ENCODE peak calls at places on chromosomes 2 and 18, in ten cellular contexts. A is mammary epithelial cell; M is psoas muscle; Z is NT2/D1; Q is fibroblast of the aortic adventitia; K is HT-29; I is NCI-H774; W is DND-41; D is GM10248; L is CD8-positive, alpha-beta T cell. Y is an unnamed sample.

GRCh38 chr2:57760448-57760847 is 286.2 kb upstream of the VRK2 start:
- DNase-seq in A (no peak), M (no peak), Z (no peak), Q (no peak), K (no peak), I (no peak), W (no peak), D (peak; percentile 40), L (no peak), Y (no peak)

GRCh38 chr2:176188218-176188968 is at the start of gene HOXD1:
- DNase-seq in A (no peak), M (no peak), Z (no peak), Q (no peak), K (peak; percentile 7), I (peak; percentile 75), W (no peak), D (peak; percentile 49), L (no peak), Y (no peak)

GRCh38 chr2:239814136-239814916 is 210.8 kb downstream of the NDUFA10 start:
- DNase-seq in A (no peak), M (no peak), Z (no peak), Q (peak; percentile 28), K (no peak), I (peak; percentile 18), W (no peak), D (no peak), L (no peak), Y (no peak)

GRCh38 chr2:73907840-73908452 is 15.1 kb downstream of the ACTG2 start:
- DNase-seq in A (peak; percentile 31), M (no peak), Z (peak; percentile 30), Q (peak; percentile 18), K (peak; percentile 22), I (peak; percentile 74), W (peak; percentile 46), D (peak; percentile 76), L (peak; percentile 51), Y (peak; percentile 62)

GRCh38 chr2:109171444-109172334 is 42.7 kb downstream of the SH3RF3 start:
- DNase-seq in A (no peak), M (peak; percentile 72), Z (no peak), Q (peak; percentile 98), K (no peak), I (no peak), W (no peak), D (no peak), L (no peak), Y (no peak)

GRCh38 chr2:71452565-71452964 is 796 bp upstream of the DYSF start:
- DNase-seq in A (peak; percentile 82), M (peak; percentile 90), Z (peak; percentile 33), Q (peak; percentile 27), K (no peak), I (no peak), W (no peak), D (no peak), L (no peak), Y (peak; percentile 32)

GRCh38 chr2:174764281-174765063 is at the start of gene CHRNA1:
- DNase-seq in A (no peak), M (peak; percentile 71), Z (no peak), Q (no peak), K (no peak), I (peak; percentile 39), W (no peak), D (no peak), L (no peak), Y (no peak)

GRCh38 chr2:16425462-16426336 is 239.9 kb downstream of the CYRIA start:
- DNase-seq in A (peak; percentile 0), M (no peak), Z (no peak), Q (no peak), K (peak; percentile 19), I (no peak), W (no peak), D (no peak), L (no peak), Y (no peak)

GRCh38 chr2:191441761-191442160 is 196.6 kb downstream of the MYO1B start:
- DNase-seq in A (no peak), M (peak; percentile 55), Z (no peak), Q (peak; percentile 40), K (no peak), I (no peak), W (no peak), D (no peak), L (no peak), Y (no peak)

GRCh38 chr2:216083464-216084279 is 2.0 kb downstream of the TMEM169 start:
- DNase-seq in A (peak; percentile 88), M (no peak), Z (no peak), Q (no peak), K (no peak), I (no peak), W (peak; percentile 32), D (no peak), L (no peak), Y (no peak)

GRCh38 chr2:69375494-69376353 is 11.3 kb downstream of the GFPT1 start:
- DNase-seq in A (peak; percentile 15), M (no peak), Z (peak; percentile 18), Q (peak; percentile 39), K (peak; percentile 76), I (peak; percentile 53), W (peak; percentile 19), D (peak; percentile 33), L (no peak), Y (no peak)

GRCh38 chr2:238978507-238978906 is 130.6 kb downstream of the TWIST2 start:
- DNase-seq in A (no peak), M (no peak), Z (no peak), Q (peak; percentile 16), K (no peak), I (no peak), W (no peak), D (no peak), L (no peak), Y (no peak)

GRCh38 chr2:201450910-201451329 is 338 bp downstream of the TRAK2 start:
- DNase-seq in A (no peak), M (no peak), Z (no peak), Q (peak; percentile 61), K (peak; percentile 47), I (no peak), W (no peak), D (no peak), L (no peak), Y (no peak)

GRCh38 chr18:75165926-75166325 is 43.0 kb downstream of the PTGR3 start:
- DNase-seq in A (no peak), M (no peak), Z (no peak), Q (no peak), K (no peak), I (no peak), W (no peak), D (no peak), L (no peak), Y (no peak)

GRCh38 chr2:214529514-214529913 is 118.7 kb downstream of the VWC2L start:
- DNase-seq in A (no peak), M (no peak), Z (no peak), Q (no peak), K (no peak), I (no peak), W (no peak), D (no peak), L (no peak), Y (no peak)

GRCh38 chr2:150476213-150476740 is 11.2 kb downstream of the RND3 start:
- DNase-seq in A (no peak), M (no peak), Z (no peak), Q (peak; percentile 42), K (peak; percentile 50), I (no peak), W (no peak), D (no peak), L (no peak), Y (no peak)

GRCh38 chr2:64296695-64297346 is 152.6 kb upstream of the PELI1 start:
- DNase-seq in A (no peak), M (no peak), Z (no peak), Q (no peak), K (no peak), I (no peak), W (peak; percentile 24), D (no peak), L (no peak), Y (no peak)

GRCh38 chr18:25686960-25687520 is 335.1 kb upstream of the ZNF521 start:
- DNase-seq in A (no peak), M (no peak), Z (no peak), Q (no peak), K (no peak), I (no peak), W (no peak), D (no peak), L (no peak), Y (no peak)

GRCh38 chr2:189210250-189211075 is 30.9 kb upstream of the COL5A2 start:
- DNase-seq in A (peak; percentile 90), M (peak; percentile 53), Z (no peak), Q (peak; percentile 98), K (peak; percentile 27), I (no peak), W (no peak), D (no peak), L (no peak), Y (peak; percentile 11)

GRCh38 chr2:240644171-240644651 is 18.9 kb downstream of the GPR35 start:
- DNase-seq in A (no peak), M (peak; percentile 41), Z (no peak), Q (no peak), K (no peak), I (no peak), W (no peak), D (peak; percentile 6), L (no peak), Y (no peak)

GRCh38 chr2:109427661-109428091 is 186.1 kb downstream of the SEPTIN10 start:
- DNase-seq in A (no peak), M (no peak), Z (no peak), Q (no peak), K (no peak), I (no peak), W (no peak), D (no peak), L (no peak), Y (no peak)

GRCh38 chr18:48293954-48294893 is 115.0 kb downstream of the ZBTB7C start:
- DNase-seq in A (peak; percentile 24), M (peak; percentile 82), Z (no peak), Q (no peak), K (no peak), I (peak; percentile 88), W (no peak), D (no peak), L (no peak), Y (no peak)

GRCh38 chr2:2573658-2574293 is 242.7 kb upstream of the MYT1L start:
- DNase-seq in A (peak; percentile 0), M (peak; percentile 16), Z (no peak), Q (peak; percentile 0), K (no peak), I (no peak), W (no peak), D (no peak), L (no peak), Y (no peak)

GRCh38 chr18:56255381-56255780 is 383.0 kb downstream of the TXNL1 start:
- DNase-seq in A (no peak), M (no peak), Z (no peak), Q (no peak), K (no peak), I (no peak), W (no peak), D (no peak), L (no peak), Y (no peak)

GRCh38 chr2:112877423-112877822 is 33.5 kb upstream of the IL37 start:
- DNase-seq in A (peak; percentile 94), M (no peak), Z (no peak), Q (peak; percentile 47), K (no peak), I (no peak), W (no peak), D (no peak), L (no peak), Y (no peak)

GRCh38 chr2:98825043-98825350 is 94.1 kb upstream of the MGAT4A start:
- DNase-seq in A (no peak), M (no peak), Z (no peak), Q (no peak), K (no peak), I (no peak), W (no peak), D (no peak), L (no peak), Y (no peak)

Y was measured in activated T-cell treated with anti-CD3 and anti-CD28 coated beads, Interleukin-2, amount 50 U/mL, for 72 hours.